ENCODE peak calls at places on chromosomes 16 and 17, in six cellular contexts. A, H, P, N, Y and I are unnamed samples.

GRCh38 chr16:30367349-30368009 is 2.8 kb downstream of the TBC1D10B start:
- DNase-seq in A (no peak), H (no peak), P (peak; percentile 15), N (no peak), Y (no peak), I (no peak)

GRCh38 chr16:51365715-51366114 is 214.6 kb upstream of the SALL1 start:
- DNase-seq in A (no peak), H (no peak), P (no peak), N (no peak), Y (no peak), I (no peak)

GRCh38 chr16:3021449-3022207 is 1.5 kb downstream of the TNFRSF12A start:
- DNase-seq in A (peak; percentile 82), H (peak; percentile 94), P (peak; percentile 99), N (peak; percentile 75), Y (peak; percentile 91), I (no peak)

GRCh38 chr16:69563605-69564580 is 1.9 kb upstream of the NFAT5 start:
- DNase-seq in A (no peak), H (peak; percentile 32), P (peak; percentile 40), N (no peak), Y (no peak), I (no peak)

GRCh38 chr17:55314784-55315491 is 50.2 kb downstream of the HLF start:
- DNase-seq in A (no peak), H (no peak), P (no peak), N (no peak), Y (no peak), I (no peak)

GRCh38 chr16:57618306-57619132 is 9.9 kb upstream of the ADGRG1 start:
- DNase-seq in A (no peak), H (peak; percentile 20), P (peak; percentile 25), N (no peak), Y (no peak), I (no peak)

GRCh38 chr16:963913-964695 is 6.7 kb downstream of the LMF1 start:
- DNase-seq in A (no peak), H (peak; percentile 34), P (no peak), N (no peak), Y (no peak), I (no peak)

GRCh38 chr16:5027575-5028235 is 6.0 kb downstream of the NAGPA start:
- DNase-seq in A (no peak), H (no peak), P (no peak), N (no peak), Y (no peak), I (no peak)

GRCh38 chr17:48426019-48426418 is 4.0 kb downstream of the SKAP1 start:
- DNase-seq in A (no peak), H (no peak), P (no peak), N (no peak), Y (no peak), I (no peak)

GRCh38 chr17:61467416-61468262 is 15.4 kb downstream of the TBX4 start:
- DNase-seq in A (no peak), H (peak; percentile 56), P (peak; percentile 43), N (no peak), Y (no peak), I (no peak)

GRCh38 chr17:57801044-57801711 is 48.7 kb downstream of the MRPS23 start:
- DNase-seq in A (no peak), H (no peak), P (no peak), N (no peak), Y (no peak), I (peak; percentile 14)

GRCh38 chr16:73390936-73391335 is 343.0 kb upstream of the ZFHX3 start:
- DNase-seq in A (peak; percentile 88), H (no peak), P (peak; percentile 72), N (no peak), Y (no peak), I (no peak)

GRCh38 chr16:31471241-31471874 is 594 bp upstream of the TGFB1I1 start:
- DNase-seq in A (no peak), H (no peak), P (peak; percentile 52), N (no peak), Y (no peak), I (no peak)
- H3K4me3 ChIP-seq in A (peak overlapping the region; percentile 70), H (peak overlapping the region; percentile 79), P (peak overlapping the region; percentile 86), N (peak overlapping the region; percentile 100), Y (peak overlapping the region; percentile 83), I (peak overlapping the region; percentile 91)

DNA sequence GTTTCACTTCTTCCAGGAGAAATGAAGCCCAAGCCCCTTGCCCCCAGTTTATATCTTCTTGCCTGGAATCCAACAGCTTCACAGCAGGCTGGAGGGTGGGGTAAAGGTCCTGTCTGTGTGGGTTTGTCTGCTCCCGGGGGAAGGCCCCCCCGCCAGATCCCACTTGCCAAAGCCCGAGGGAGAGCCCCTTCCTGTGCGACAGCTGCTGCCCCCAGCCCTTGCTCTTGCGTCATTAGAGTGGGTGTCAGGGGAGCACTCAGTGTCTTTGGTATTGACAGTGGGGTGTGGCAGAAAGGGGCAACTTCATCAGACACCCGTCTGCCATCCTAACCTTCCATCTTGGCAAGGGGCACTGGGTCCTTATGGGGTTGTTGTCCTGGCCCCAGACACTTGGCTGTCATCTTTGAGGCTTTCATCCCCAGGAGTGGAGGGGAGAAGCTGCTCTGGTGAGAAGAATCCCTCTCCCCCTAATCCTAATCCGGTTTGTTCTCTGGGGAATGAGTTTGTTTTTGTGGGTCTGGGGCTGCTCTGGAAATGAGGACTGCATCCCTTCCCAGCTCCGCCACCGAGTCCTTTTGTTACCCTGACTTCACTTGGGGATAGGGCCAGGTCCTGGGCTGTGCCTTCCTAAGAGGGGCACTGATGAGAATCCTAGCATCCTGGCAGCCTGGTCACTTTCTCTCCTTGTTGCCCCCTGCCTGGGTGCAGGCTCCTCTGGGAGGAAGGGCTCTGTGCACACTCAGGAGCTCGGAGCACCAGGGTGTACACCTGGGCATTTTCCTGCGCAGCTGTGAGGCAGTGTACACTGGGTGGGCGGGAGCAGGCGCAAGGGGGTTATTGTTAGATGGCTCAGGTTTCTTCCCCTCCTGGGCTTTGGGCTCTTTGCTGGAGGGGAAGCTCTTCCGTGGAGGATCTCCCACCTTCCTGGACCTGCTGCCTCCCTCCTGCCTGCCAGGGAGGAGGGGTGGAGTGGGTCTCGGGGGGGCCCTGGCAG is 21.1 kb downstream of the GJD3 start:
- DNase-seq in A (no peak), H (no peak), P (peak; percentile 29), N (no peak), Y (no peak), I (no peak)
- H3K4me3 ChIP-seq in A (peak overlapping the region; percentile 52), H (peak overlapping the region; percentile 78), P (peak overlapping the region; percentile 84), N (peak overlapping the region; percentile 94), Y (peak overlapping the region; percentile 67), I (peak overlapping the region; percentile 97)

DNA sequence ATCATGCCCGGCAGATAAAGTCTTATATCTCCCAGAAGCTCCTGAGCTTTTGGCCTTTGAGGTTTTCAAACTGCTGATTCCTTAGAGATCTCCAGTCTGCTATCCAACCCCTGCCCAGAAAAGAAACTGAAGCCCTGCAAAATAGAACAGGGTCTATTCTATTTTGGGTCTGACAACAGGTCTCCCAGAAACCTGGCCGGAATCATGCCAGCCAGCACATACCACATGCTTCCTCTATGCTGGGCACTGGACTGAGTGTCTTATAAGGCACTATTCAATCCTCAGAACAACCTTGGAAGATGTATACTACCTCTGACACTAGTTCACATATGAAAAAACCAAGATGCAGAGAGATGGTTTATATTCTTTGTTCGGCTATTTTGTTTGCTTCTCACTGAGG is 21.3 kb upstream of the GFOD2 start:
- DNase-seq in A (no peak), H (no peak), P (no peak), N (no peak), Y (no peak), I (no peak)
- H3K4me3 ChIP-seq in A (no peak overlapping the region), H (no peak overlapping the region), P (no peak overlapping the region), N (no peak overlapping the region), Y (no peak overlapping the region), I (no peak overlapping the region)

DNA sequence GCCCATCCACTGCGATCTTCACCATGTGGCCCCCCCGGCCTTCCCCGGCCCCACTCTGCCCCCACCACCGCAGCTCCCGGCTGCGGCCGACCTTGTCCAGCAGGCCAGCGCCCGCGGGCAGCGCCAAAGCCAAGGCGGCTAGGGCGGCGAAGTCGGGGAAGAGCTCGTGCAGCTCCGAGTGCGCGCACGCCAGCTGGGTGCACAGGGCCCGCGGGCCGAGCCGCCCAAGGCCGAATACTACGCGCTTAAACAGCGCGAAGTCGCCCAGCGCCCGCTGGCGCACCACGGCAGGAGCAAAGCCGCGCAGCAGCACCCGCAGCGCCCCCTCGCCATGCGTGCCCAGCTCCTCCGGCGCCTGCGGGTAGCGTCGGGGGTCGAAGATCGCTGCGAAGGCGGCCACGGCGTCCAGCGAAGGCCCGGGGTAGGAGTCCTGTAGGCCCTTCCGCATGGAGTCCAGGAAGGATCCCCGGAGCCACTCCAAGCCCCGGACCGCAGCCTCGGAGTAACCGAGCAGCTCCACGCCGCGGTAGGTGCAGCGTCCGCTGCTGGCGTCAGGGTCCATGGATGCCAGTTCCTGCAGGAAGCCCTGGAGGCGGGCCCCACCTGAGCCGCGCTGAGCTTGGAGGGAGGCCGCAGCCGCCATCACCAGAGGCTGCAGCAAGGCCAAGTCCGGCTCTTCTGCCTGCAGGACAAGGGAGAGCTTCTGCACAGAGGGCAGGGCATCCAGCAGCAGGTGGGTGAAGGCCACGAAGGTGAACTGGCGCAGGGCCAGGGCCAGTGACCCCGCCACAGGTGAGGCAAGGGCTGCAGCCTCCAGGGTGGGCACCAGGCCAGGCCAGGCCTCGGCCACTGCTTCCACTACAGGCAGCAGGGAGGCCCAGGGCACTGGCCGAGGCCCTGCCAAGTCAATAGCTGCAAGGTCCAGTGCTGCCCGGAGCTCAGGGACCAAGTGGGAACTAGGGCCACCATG is 10.3 kb downstream of the C17orf113 start:
- DNase-seq in A (no peak), H (no peak), P (no peak), N (no peak), Y (no peak), I (no peak)
- H3K4me3 ChIP-seq in A (no peak overlapping the region), H (peak overlapping the region; percentile 3), P (no peak overlapping the region), N (peak overlapping the region; percentile 52), Y (no peak overlapping the region), I (peak overlapping the region; percentile 17)